ENCODE peak calls at places on chromosomes 3 and 15, in seven cellular contexts. G is spleen; J is CD8-positive, alpha-beta T cell; T is transverse colon; V is naive thymus-derived CD4-positive, alpha-beta T cell; Z is HAP-1; E is right cardiac atrium. Y is an unnamed sample.

GRCh38 chr3:192168202-192168601 is 559.1 kb downstream of the FGF12 start:
- DNase-seq in T (no peak), V (no peak), J (no peak), G (no peak), E (no peak), Z (no peak), Y (no peak)

GRCh38 chr3:50551293-50552057 is 16.1 kb downstream of the C3orf18 start:
- DNase-seq in E (no peak), V (no peak), Z (no peak), T (no peak), J (no peak), G (no peak), Y (no peak)

GRCh38 chr3:115322901-115323300 is 175.8 kb upstream of the ZBTB20 start:
- DNase-seq in E (no peak), Z (no peak), G (no peak), T (no peak), V (no peak), J (no peak), Y (no peak)

GRCh38 chr3:158600787-158601186 is 29.8 kb downstream of the MLF1 start:
- DNase-seq in Z (no peak), G (no peak), V (no peak), J (no peak), T (no peak), E (no peak), Y (no peak)

GRCh38 chr3:139655880-139656279 is 21.9 kb downstream of the NMNAT3 start:
- DNase-seq in G (no peak), J (no peak), Z (no peak), V (no peak), T (no peak), E (peak; percentile 64), Y (no peak)

GRCh38 chr15:87345955-87346354 is 910.6 kb downstream of the NTRK3 start:
- DNase-seq in G (no peak), J (no peak), T (no peak), E (no peak), V (no peak), Z (no peak), Y (no peak)

GRCh38 chr3:168952551-168952950 is 711.0 kb downstream of the MECOM start:
- DNase-seq in V (no peak), E (no peak), G (no peak), Z (peak; percentile 80), T (no peak), J (no peak), Y (no peak)

GRCh38 chr15:41919954-41920538 is 26.2 kb upstream of the SPTBN5 start:
- DNase-seq in G (no peak), T (no peak), Z (no peak), J (no peak), E (no peak), V (no peak), Y (no peak)

GRCh38 chr3:160697628-160698382 is 20.8 kb downstream of the ARL14 start:
- DNase-seq in Z (no peak), G (no peak), J (no peak), E (no peak), V (no peak), T (no peak), Y (no peak)

GRCh38 chr15:57866149-57866736 is 159.7 kb downstream of the POLR2M start:
- DNase-seq in G (no peak), T (peak; percentile 76), E (peak; percentile 89), V (peak; percentile 36), J (peak; percentile 26), Z (peak; percentile 34), Y (peak; percentile 8)

GRCh38 chr3:16249336-16249735 is 15.4 kb downstream of the DPH3 start:
- DNase-seq in G (peak; percentile 49), J (no peak), V (no peak), T (no peak), E (no peak), Z (no peak), Y (no peak)

GRCh38 chr15:91049378-91050127 is 27.2 kb upstream of the VPS33B start:
- DNase-seq in J (peak; percentile 11), V (peak; percentile 60), T (peak; percentile 70), G (no peak), Z (peak; percentile 49), E (no peak), Y (no peak)

GRCh38 chr15:43253431-43254403 is 13.0 kb downstream of the TGM5 start:
- DNase-seq in V (no peak), E (peak; percentile 76), T (peak; percentile 20), J (no peak), G (peak; percentile 86), Z (no peak), Y (peak; percentile 35)

GRCh38 chr3:158679547-158680000 is 7.1 kb upstream of the LXN start:
- DNase-seq in V (no peak), T (no peak), J (no peak), E (no peak), G (no peak), Z (no peak), Y (no peak)

GRCh38 chr15:56428821-56429458 is 36.0 kb downstream of the MNS1 start:
- DNase-seq in V (peak; percentile 15), J (no peak), E (no peak), T (no peak), Z (peak; percentile 30), G (no peak), Y (no peak)

GRCh38 chr3:23153034-23153433 is 50.1 kb upstream of the UBE2E2 start:
- DNase-seq in E (no peak), V (no peak), J (no peak), Z (peak; percentile 23), G (no peak), T (no peak), Y (no peak)

GRCh38 chr3:99823723-99824711 is 6.4 kb downstream of the CMSS1 start:
- DNase-seq in G (no peak), J (no peak), Z (no peak), V (no peak), E (no peak), T (no peak), Y (no peak)

GRCh38 chr3:99789322-99789721 is 28.3 kb upstream of the CMSS1 start:
- DNase-seq in E (peak; percentile 55), T (peak; percentile 13), G (no peak), J (peak; percentile 11), Z (peak; percentile 57), V (peak; percentile 9), Y (no peak)

DNA sequence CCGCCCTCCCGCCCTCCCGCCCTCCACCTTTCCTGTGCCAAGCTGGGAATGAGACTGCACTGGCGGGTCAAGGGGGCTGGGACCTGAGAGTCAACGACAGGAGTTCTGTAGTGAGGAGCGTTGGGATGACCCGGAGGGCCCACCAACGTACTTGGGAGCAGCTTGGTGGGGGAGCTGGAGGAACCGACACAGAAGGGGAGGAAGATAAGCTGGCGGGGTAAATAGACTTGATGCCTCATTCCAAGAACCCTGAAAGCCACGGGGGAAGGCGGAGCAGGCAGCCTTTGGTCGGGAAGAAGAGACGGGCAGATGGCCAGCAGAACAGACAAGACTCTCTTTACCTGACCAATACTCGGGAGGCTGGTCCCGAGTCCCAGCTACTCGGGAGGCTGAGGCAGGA is 277 bp downstream of the FMN1 start:
- DNase-seq in J (no peak), Z (no peak), V (no peak), E (no peak), G (peak; percentile 74), T (no peak), Y (no peak)
- H3K4me3 ChIP-seq in J (peak overlapping the region; percentile 70), Z (peak overlapping the region; percentile 22), V (peak overlapping the region; percentile 83), E (peak overlapping the region; percentile 30), G (peak overlapping the region; percentile 30), T (peak overlapping the region; percentile 39), Y (peak overlapping the region; percentile 53)

GRCh38 chr3:36989000-36989399 is 3.9 kb downstream of the EPM2AIP1 start:
- DNase-seq in G (no peak), T (no peak), J (no peak), E (no peak), V (no peak), Z (no peak), Y (no peak)
- H3K4me3 ChIP-seq in G (no peak overlapping the region), T (no peak overlapping the region), J (no peak overlapping the region), E (peak overlapping the region; percentile 39), V (no peak overlapping the region), Z (peak overlapping the region; percentile 11), Y (no peak overlapping the region)

DNA sequence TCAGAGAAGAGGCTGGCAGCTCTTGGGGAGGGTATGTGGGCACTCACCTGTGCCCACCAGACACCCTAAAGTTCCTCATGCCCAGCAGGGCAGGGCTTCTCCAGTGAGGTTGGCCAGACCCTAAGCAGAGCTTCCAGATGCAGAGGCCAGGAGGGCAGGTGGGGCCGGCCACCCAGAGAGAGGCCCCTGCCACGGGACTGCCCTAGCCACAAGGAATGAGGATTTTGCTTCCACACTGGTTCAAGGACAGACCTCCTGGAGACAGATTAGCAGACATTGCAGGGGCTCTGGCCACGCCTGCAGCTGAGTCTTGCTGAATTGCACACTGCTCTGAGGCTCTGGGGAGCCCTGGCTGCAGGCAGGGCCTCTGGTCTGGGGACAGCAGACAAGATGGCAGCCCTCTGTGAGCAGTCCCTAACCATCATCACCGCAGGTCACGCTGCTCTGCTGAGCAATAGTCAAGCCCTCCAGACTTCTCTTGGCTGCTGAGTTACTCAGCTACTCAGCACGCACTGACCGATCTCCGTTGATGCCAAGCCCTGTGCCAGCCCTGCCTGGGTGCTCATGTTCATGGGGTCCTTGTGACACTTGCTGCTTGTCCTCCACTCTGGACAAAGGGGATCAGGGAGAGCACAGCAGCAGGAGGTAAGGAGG is 117.4 kb upstream of the ABHD17C start:
- DNase-seq in E (no peak), Z (no peak), T (no peak), G (peak; percentile 58), J (no peak), V (no peak), Y (no peak)
- H3K4me3 ChIP-seq in E (no peak overlapping the region), Z (no peak overlapping the region), T (no peak overlapping the region), G (no peak overlapping the region), J (no peak overlapping the region), V (no peak overlapping the region), Y (no peak overlapping the region)

DNA sequence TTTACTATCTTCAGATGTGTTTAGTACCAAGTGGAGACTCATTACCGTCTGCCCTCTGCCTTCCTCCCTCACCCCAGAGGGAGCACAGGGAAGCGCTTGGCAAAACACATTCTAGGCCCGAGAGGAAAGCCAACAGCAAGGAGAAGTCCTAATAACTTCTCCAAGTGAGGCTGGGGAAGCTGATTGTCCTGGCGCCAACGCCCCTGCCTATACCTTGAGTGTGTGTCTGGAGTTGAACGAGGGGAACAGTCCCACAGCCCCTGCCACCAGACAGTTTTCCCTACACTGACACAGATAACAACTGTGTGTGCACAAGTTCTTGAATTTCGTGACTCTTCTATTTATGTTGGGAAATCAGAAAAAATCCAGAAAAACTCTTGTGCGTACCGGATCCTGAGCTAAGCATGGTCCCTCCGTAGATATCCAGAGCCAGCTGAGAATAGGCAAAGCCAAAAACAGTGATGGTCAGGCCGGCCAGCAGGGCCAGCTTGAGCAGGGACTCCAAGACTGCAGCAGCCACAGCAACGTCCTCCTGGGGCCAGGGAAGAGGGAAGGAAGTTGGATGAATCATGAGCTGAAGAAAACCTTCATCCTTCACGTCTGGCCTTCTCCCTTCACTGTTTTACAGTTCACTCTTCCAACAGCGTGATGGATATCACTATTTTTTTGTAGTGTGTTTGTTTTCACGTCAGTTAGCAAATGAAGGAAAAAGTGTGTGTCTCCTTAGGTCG is 26.5 kb downstream of the RFT1 start:
- DNase-seq in T (no peak), V (no peak), E (no peak), G (no peak), J (no peak), Z (no peak), Y (no peak)
- H3K4me3 ChIP-seq in T (no peak overlapping the region), V (no peak overlapping the region), E (no peak overlapping the region), G (no peak overlapping the region), J (no peak overlapping the region), Z (no peak overlapping the region), Y (no peak overlapping the region)

Y was measured in effector memory CD4-positive, alpha-beta T cell.